ENCODE peak calls at places on chromosomes 12 and 14, in six cellular contexts. N is breast epithelium, E is A549, B is body of pancreas, J is adrenal gland, F is transverse colon. V is an unnamed sample.

GRCh38 chr12:93862424-93862823 is 185.2 kb downstream of the CRADD start:
- DNase-seq in N (no peak), J (no peak), E (no peak), F (no peak), B (no peak), V (no peak)

GRCh38 chr12:48023386-48023785 is 19.1 kb upstream of the COL2A1 start:
- DNase-seq in J (no peak), F (no peak), B (peak), E (no peak), N (no peak), V (no peak)

GRCh38 chr14:98888281-98888680 is 383.7 kb downstream of the BCL11B start:
- DNase-seq in J (no peak), B (no peak), E (no peak), N (no peak), F (no peak), V (no peak)

GRCh38 chr12:27493260-27493935 is 30.6 kb upstream of the PPFIBP1 start:
- DNase-seq in N (no peak), F (no peak), B (no peak), J (no peak), E (peak), V (peak)

GRCh38 chr12:49256274-49256637 is 8.6 kb upstream of the TUBA1C start:
- DNase-seq in N (no peak), J (no peak), B (no peak), E (no peak), F (no peak), V (no peak)

GRCh38 chr12:51971679-51972423 is 20.4 kb downstream of the ACVR1B start:
- DNase-seq in F (no peak), N (no peak), E (no peak), B (no peak), J (no peak), V (no peak)

GRCh38 chr14:105172476-105172875 is 3.9 kb upstream of the JAG2 start:
- DNase-seq in N (no peak), B (no peak), F (no peak), J (no peak), E (no peak), V (no peak)

GRCh38 chr12:121364657-121365265 is 12.6 kb upstream of the ANAPC5 start:
- DNase-seq in B (no peak), F (no peak), J (no peak), E (no peak), N (no peak), V (peak)

GRCh38 chr12:50581226-50582184 is 76.7 kb downstream of the DIP2B start:
- DNase-seq in E (no peak), F (no peak), N (no peak), B (no peak), J (no peak), V (peak)

GRCh38 chr14:68939893-68940613 is 39.0 kb downstream of the ACTN1 start:
- DNase-seq in F (peak), N (no peak), J (peak), E (peak), B (peak), V (peak)

GRCh38 chr12:87363497-87364084 is 665.6 kb downstream of the C12orf50 start:
- DNase-seq in F (no peak), E (no peak), B (no peak), N (no peak), J (no peak), V (no peak)

GRCh38 chr12:52091061-52091460 is 11.6 kb downstream of the SMIM41 start:
- DNase-seq in N (no peak), E (no peak), B (no peak), F (no peak), J (no peak), V (no peak)

GRCh38 chr14:40485688-40486087 is 1053.5 kb upstream of the FBXO33 start:
- DNase-seq in N (no peak), E (no peak), F (no peak), J (no peak), B (no peak), V (no peak)

GRCh38 chr12:27014859-27015729 is 910 bp upstream of the TM7SF3 start:
- DNase-seq in N (no peak), F (no peak), B (no peak), E (peak), J (no peak), V (no peak)

GRCh38 chr14:84483072-84483410 is 1046.9 kb upstream of the FLRT2 start:
- DNase-seq in N (no peak), B (no peak), F (no peak), J (no peak), E (no peak), V (no peak)

GRCh38 chr12:92271341-92271740 is 125.7 kb upstream of the BTG1 start:
- DNase-seq in E (no peak), N (no peak), F (peak), J (no peak), B (no peak), V (no peak)

GRCh38 chr14:68495101-68495637 is 297.7 kb downstream of the ZFP36L1 start:
- DNase-seq in F (no peak), J (no peak), N (no peak), E (no peak), B (no peak), V (no peak)

GRCh38 chr12:27807063-27807703 is 27.1 kb upstream of the MANSC4 start:
- DNase-seq in B (no peak), F (no peak), E (no peak), J (no peak), N (no peak), V (no peak)

GRCh38 chr14:68476212-68476964 is 316.5 kb downstream of the ZFP36L1 start:
- DNase-seq in B (peak), N (no peak), J (peak), F (peak), E (peak), V (no peak)

GRCh38 chr12:6915023-6915788 is 826 bp downstream of the ENO2 start:
- DNase-seq in E (peak), F (no peak), J (no peak), B (no peak), N (no peak), V (no peak)

GRCh38 chr12:9869307-9870161 is at the start of gene CLEC2B:
- DNase-seq in J (no peak), B (no peak), F (no peak), N (no peak), E (peak), V (no peak)

GRCh38 chr12:49693931-49694439 is 13.2 kb downstream of the FMNL3 start:
- DNase-seq in J (no peak), B (no peak), F (no peak), E (peak), N (no peak), V (no peak)

GRCh38 chr14:73567951-73568885 is 795 bp upstream of the ACOT2 start:
- DNase-seq in B (no peak), J (no peak), N (no peak), F (no peak), E (no peak), V (no peak)

GRCh38 chr12:47832263-47832933 is 12.7 kb upstream of the HDAC7 start:
- DNase-seq in N (no peak), B (no peak), E (no peak), F (no peak), J (no peak), V (no peak)

GRCh38 chr14:33120341-33120740 is 181.7 kb downstream of the NPAS3 start:
- DNase-seq in F (no peak), N (no peak), E (no peak), J (no peak), B (no peak), V (peak)

GRCh38 chr14:102998393-102998792 is 59.0 kb downstream of the CDC42BPB start:
- DNase-seq in J (no peak), F (no peak), N (no peak), E (no peak), B (no peak), V (no peak)

GRCh38 chr12:95529693-95530225 is 21.5 kb downstream of the USP44 start:
- DNase-seq in F (no peak), J (no peak), B (no peak), N (no peak), E (no peak), V (no peak)

GRCh38 chr12:130617219-130617618 is 98.9 kb downstream of the RIMBP2 start:
- DNase-seq in J (no peak), F (no peak), E (no peak), N (no peak), B (no peak), V (no peak)

GRCh38 chr14:83556065-83556464 is 1973.9 kb upstream of the FLRT2 start:
- DNase-seq in J (no peak), E (no peak), N (no peak), F (no peak), B (no peak), V (no peak)

GRCh38 chr12:96236221-96236822 is 42.1 kb downstream of the ELK3 start:
- DNase-seq in E (no peak), B (no peak), F (peak), J (no peak), N (no peak), V (no peak)

GRCh38 chr14:78486621-78487020 is 316.4 kb downstream of the NRXN3 start:
- DNase-seq in J (no peak), F (no peak), N (no peak), E (no peak), B (no peak), V (no peak)

GRCh38 chr12:28710882-28711281 is 438.2 kb upstream of the FAR2 start:
- DNase-seq in J (no peak), E (no peak), F (no peak), B (no peak), N (no peak), V (peak)

GRCh38 chr12:92597997-92598396 is 104.8 kb upstream of the PLEKHG7 start:
- DNase-seq in J (no peak), F (no peak), E (peak), N (no peak), B (no peak), V (peak)

GRCh38 chr14:94044476-94045091 is 18.4 kb downstream of the OTUB2 start:
- DNase-seq in F (peak), N (peak), B (peak), E (no peak), J (no peak), V (no peak)

GRCh38 chr12:52629251-52630103 is 11.1 kb upstream of the KRT73 start:
- DNase-seq in N (no peak), B (no peak), E (no peak), F (no peak), J (no peak), V (no peak)

GRCh38 chr12:95802482-95803264 is 12.1 kb upstream of the NTN4 start:
- DNase-seq in J (no peak), F (peak), N (no peak), E (peak), B (peak), V (no peak)

GRCh38 chr14:100203962-100204834 is 34.7 kb upstream of the YY1 start:
- DNase-seq in B (peak), E (peak), J (peak), F (no peak), N (no peak), V (no peak)
- TF ChIP-seq POLR2A in B (peak), E (no peak), J (peak), F (no peak), N (no peak), V (no peak)

GRCh38 chr12:129467749-129468148 is 436.1 kb downstream of the TMEM132D start:
- DNase-seq in F (no peak), E (no peak), B (no peak), N (no peak), J (no peak), V (no peak)
- TF ChIP-seq POLR2A in F (no peak), E (no peak), B (no peak), N (no peak), J (no peak), V (no peak)

DNA sequence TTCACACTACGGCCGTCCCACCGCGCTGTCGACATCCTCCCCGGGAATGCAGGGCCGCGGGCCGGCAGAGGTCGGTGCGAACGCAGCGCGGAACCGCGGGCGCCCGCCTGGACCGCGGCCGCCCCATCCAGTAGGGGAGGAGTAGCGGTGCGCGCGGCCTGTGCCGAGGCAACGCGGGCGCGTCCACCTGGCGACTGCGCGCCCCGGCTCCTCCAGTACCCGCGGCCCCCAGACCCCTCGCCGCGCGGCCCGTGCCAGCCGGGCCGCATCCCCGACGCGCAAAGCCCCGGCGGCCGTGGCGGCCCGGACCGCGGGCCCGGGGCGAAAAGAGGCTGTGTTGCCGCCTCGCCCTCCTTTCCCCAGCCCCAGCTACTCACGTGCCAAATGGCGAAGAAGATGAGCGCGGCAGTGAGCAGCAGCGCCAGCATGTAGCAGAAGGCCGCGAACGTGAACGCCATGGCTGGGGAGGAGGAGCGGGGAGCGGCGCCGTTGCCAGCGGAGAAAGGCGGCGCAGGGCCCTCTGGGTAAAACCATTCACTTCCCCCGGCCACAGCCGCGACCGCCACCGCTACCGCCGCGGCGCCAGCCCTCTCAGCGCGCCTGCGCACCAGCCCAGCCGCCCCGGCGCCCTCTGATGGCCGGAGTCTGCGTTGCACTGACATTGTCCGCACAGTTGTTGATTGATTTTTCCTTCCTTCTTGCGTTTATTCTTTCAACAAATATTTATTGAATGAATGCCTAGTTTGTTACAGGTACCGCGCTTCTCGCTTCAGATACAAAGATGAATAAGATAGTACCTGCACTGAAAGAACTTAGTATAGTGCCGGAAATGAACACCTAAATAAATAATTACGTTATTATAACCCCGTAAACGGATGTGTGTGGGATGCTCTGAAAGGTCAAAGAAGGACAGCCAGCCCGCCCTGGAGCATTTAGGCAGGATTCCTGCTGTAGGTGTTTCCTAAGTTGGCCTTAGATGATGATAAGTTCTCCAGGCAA is at the start of gene CNIH1:
- DNase-seq in J (peak), E (peak), N (peak), F (peak), B (peak), V (peak)
- TF ChIP-seq POLR2A in J (peak), E (peak), N (no peak), F (peak), B (peak), V (peak)

DNA sequence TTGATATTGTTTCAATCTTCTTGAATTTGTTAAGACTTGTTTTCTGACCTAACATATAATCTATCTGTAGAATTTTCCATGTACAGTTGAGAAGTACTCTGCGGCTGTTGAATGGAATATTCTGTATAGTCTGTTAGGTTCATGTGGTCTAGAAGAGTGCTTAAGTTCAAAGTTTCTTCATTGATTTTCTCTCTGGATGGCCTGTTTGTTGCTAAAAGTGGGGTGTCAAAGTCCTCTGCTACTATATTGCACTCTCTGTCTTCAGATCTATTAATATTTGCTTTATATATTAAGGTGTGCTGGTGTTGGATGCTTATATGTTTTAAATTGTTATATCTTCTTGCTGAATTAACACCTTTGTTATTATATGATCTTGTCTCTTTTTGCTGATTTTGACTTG is 290.9 kb upstream of the STXBP6 start:
- DNase-seq in J (no peak), F (no peak), E (no peak), B (no peak), N (no peak), V (no peak)
- TF ChIP-seq POLR2A in J (no peak), F (no peak), E (no peak), B (no peak), N (no peak), V (no peak)

DNA sequence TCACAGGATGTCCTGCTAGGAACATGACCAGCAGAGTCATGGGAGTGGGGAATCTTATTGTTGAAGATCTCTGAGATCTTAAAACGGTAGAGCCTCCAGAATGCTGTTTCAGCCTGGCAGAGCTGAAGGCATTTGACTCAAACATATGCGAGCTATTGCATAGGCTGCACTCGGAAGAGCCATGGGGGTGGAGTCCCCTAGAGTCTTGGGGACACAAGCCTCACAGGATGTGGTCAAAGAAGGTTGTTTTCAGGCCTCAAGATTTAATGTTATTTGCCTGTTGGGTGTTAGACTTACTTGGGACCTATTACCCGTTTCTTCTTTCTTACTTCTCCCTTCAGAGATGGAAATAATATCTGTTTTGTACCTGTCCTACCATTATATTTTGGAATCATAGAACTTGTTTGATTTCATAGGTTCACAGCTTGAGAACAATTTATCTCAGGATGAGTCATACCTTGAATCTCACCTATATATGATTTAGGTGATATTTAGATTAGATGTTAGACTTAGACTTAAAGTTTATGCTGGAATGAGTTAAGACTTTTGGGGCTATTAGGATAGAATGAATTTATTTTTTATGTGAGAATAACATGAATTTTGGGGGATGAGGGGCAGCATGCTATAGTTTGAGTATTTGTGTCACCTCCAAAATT is 172.2 kb upstream of the ATP2B1 start:
- DNase-seq in F (peak), J (no peak), E (no peak), B (no peak), N (no peak), V (no peak)
- TF ChIP-seq POLR2A in F (no peak), J (no peak), E (no peak), B (no peak), N (no peak), V (no peak)

V was measured in H54.